ENCODE peak calls at places on chromosome 22, in nine cellular contexts. R, L, T, I, V, A, D, J and G are unnamed samples.

GRCh38 chr22:17436382-17436951 is 67.2 kb downstream of the CECR2 start:
- DNase-seq in I (peak; percentile 58), J (no peak), D (no peak), A (no peak), R (no peak), V (no peak), L (no peak), T (no peak), G (peak; percentile 25)

GRCh38 chr22:39990688-39991087 is 4.1 kb upstream of the FAM83F start:
- DNase-seq in J (no peak), T (no peak), L (peak; percentile 79), D (no peak), V (no peak), I (no peak), R (no peak), A (no peak), G (no peak)

GRCh38 chr22:29206372-29207230 is 905 bp downstream of the EMID1 start:
- DNase-seq in A (no peak), D (no peak), V (no peak), I (no peak), J (no peak), L (no peak), T (no peak), R (no peak), G (no peak)

GRCh38 chr22:24420072-24420976 is 7.1 kb upstream of the ADORA2A start:
- DNase-seq in R (no peak), T (peak; percentile 86), A (no peak), L (no peak), I (no peak), D (peak; percentile 78), J (peak; percentile 62), V (no peak), G (no peak)

GRCh38 chr22:24588756-24589481 is 4.0 kb downstream of the LRRC75B start:
- DNase-seq in I (no peak), J (no peak), A (no peak), L (no peak), V (no peak), D (no peak), R (no peak), T (no peak), G (no peak)

GRCh38 chr22:27991586-27992293 is 72.7 kb upstream of the PITPNB start:
- DNase-seq in D (no peak), L (no peak), A (no peak), I (no peak), T (peak; percentile 76), V (no peak), R (peak; percentile 7), J (peak; percentile 9), G (no peak)

GRCh38 chr22:48851933-48852549 is 975.6 kb downstream of the BRD1 start:
- DNase-seq in V (no peak), D (peak; percentile 48), T (no peak), R (no peak), J (no peak), L (no peak), I (no peak), A (no peak), G (no peak)

GRCh38 chr22:43236401-43237166 is 49.6 kb upstream of the TTLL12 start:
- DNase-seq in I (no peak), T (no peak), A (no peak), R (no peak), V (no peak), D (peak; percentile 84), J (no peak), L (peak; percentile 19), G (peak; percentile 3)

GRCh38 chr22:38040953-38041759 is 16.0 kb upstream of the PICK1 start:
- DNase-seq in V (no peak), A (peak; percentile 14), J (no peak), L (no peak), I (no peak), D (no peak), T (no peak), R (no peak), G (no peak)

GRCh38 chr22:19974233-19974861 is 32.7 kb upstream of the TXNRD2 start:
- DNase-seq in R (peak; percentile 45), A (peak; percentile 42), I (peak; percentile 77), T (no peak), J (no peak), V (no peak), L (peak; percentile 99), D (no peak), G (peak; percentile 65)

GRCh38 chr22:37803195-37803635 is 4.5 kb upstream of the GCAT start:
- DNase-seq in T (no peak), J (no peak), A (no peak), V (no peak), D (no peak), L (peak; percentile 65), I (no peak), R (no peak), G (no peak)

GRCh38 chr22:37601540-37602442 is 6.8 kb upstream of the GGA1 start:
- DNase-seq in V (no peak), I (peak; percentile 19), A (peak; percentile 16), R (no peak), T (no peak), D (no peak), L (peak; percentile 96), J (no peak), G (peak; percentile 50)

GRCh38 chr22:24225044-24225601 is 19.8 kb downstream of the GGT5 start:
- DNase-seq in R (no peak), A (no peak), V (no peak), T (no peak), L (no peak), J (no peak), D (no peak), I (no peak), G (no peak)

GRCh38 chr22:21867528-21868266 is at the start of gene MAPK1:
- DNase-seq in R (peak; percentile 89), I (peak; percentile 92), A (peak; percentile 84), D (peak; percentile 98), T (peak; percentile 98), L (peak; percentile 95), J (peak; percentile 89), V (peak; percentile 89), G (peak; percentile 85)

GRCh38 chr22:21861856-21862255 is 5.6 kb downstream of the MAPK1 start:
- DNase-seq in R (no peak), V (no peak), J (no peak), D (no peak), T (no peak), A (no peak), I (no peak), L (no peak), G (no peak)

GRCh38 chr22:21862386-21863242 is 4.8 kb downstream of the MAPK1 start:
- DNase-seq in L (no peak), R (no peak), J (no peak), V (no peak), I (no peak), T (no peak), A (no peak), D (no peak), G (no peak)

GRCh38 chr22:21866821-21867527 is 471 bp downstream of the MAPK1 start:
- DNase-seq in L (peak; percentile 31), R (peak; percentile 25), A (peak; percentile 16), T (peak; percentile 87), J (peak; percentile 28), V (no peak), I (no peak), D (no peak), G (no peak)

DNA sequence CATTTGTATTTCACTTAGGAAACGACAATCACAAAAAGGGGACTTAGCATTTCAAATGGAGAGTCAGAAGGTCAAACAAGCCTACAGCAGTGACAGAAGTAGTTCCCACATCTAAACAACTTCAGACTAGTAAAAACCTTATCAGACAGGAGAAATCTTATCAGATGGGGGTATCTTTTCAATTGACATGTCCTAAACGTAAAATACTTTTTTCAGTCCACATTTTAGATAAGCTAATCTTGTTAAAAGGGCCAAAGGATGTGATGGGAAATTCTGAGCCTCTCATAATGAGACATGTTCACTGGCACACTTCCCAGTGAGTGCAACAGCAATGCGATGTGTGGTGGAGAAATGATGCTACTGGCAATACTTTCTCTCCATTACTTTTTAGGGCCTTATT is 2.4 kb downstream of the MAPK1 start:
- DNase-seq in D (no peak), I (peak; percentile 82), T (no peak), R (peak; percentile 75), A (peak; percentile 79), L (peak; percentile 62), J (peak; percentile 49), V (no peak), G (peak; percentile 83)
- H3K4me3 ChIP-seq in D (peak overlapping the region; percentile 88), I (no peak overlapping the region), T (no peak overlapping the region), R (peak overlapping the region; percentile 85), A (peak overlapping the region; percentile 3), L (no peak overlapping the region), J (no peak overlapping the region), V (no peak overlapping the region), G (peak overlapping the region; percentile 95)

DNA sequence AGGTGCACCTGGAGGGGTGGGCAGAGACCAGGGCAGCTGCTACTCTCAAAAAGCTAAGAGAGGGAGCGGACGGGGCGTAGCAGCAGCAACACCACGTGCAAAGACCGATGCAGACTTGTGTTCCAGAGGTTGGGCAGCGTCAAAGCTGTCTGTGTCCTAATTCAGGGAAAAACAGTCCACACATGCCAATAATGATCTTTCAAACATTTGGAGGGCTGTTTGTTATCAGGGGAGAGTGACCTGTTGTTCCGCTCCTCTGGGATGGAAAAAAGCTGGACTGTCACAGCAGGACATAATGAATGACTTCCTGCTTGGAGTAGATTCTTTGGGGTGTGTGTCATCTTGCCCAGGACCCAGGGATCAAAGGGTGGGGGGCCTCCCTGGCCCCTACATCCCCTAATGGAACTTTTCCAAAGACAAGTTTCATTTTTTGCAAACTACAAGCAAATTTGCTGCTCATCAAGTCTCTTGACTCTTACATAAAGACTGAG is 6.2 kb upstream of the FBLN1 start:
- DNase-seq in V (no peak), A (no peak), D (no peak), T (no peak), J (peak; percentile 64), I (no peak), R (peak; percentile 64), L (peak; percentile 89), G (no peak)
- H3K4me3 ChIP-seq in V (no peak overlapping the region), A (no peak overlapping the region), D (no peak overlapping the region), T (no peak overlapping the region), J (no peak overlapping the region), I (no peak overlapping the region), R (no peak overlapping the region), L (no peak overlapping the region), G (no peak overlapping the region)

GRCh38 chr22:44326549-44326881 is 13.8 kb upstream of the SHISAL1 start:
- DNase-seq in T (no peak), L (no peak), D (no peak), J (no peak), R (no peak), A (no peak), I (no peak), V (no peak), G (no peak)
- H3K4me3 ChIP-seq in T (no peak overlapping the region), L (no peak overlapping the region), D (peak overlapping the region; percentile 53), J (peak overlapping the region; percentile 41), R (peak overlapping the region; percentile 59), A (peak overlapping the region; percentile 61), I (peak overlapping the region; percentile 52), V (no peak overlapping the region), G (peak overlapping the region; percentile 65)

DNA sequence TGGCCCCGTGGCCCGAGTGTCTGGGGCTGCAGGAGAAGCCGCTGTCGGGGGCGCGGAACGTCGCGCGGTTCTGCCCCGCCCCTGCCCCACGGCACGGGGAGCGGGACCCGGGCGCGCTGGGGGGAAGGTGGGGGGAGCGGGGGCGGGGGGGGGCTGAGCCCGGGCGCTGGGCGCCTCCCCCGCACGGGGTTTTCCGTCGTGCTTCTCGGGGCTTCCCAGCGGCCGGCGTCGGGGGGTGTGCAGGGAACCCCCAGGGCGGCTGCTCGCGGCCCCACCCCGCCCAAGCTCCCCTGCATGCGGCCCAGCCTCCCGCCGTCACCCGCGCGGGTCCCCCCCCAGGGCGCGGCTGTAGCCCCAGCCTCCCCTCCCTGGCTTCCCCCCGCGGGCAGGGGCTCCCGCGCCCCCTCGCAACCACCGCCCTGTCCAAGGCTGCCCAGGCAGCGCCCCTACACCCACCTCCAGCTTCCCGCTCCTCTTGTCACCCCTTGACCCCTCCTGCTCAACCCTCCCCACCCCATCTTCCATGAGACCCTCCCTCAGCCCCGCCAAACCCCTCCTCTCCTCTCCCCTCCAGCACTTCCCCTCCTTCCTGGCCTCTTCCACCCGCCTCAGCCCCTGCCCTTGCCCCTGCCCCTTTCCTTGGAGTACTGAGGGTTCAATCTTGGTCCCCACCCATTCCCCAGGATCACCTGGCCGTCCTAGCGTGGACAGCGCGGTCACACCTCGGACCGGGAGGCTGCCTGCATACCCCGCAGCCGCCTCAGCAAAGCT is 1.7 kb downstream of the IL17REL start:
- DNase-seq in L (no peak), V (peak; percentile 57), J (no peak), D (no peak), R (no peak), T (no peak), I (no peak), A (no peak), G (no peak)
- H3K4me3 ChIP-seq in L (no peak overlapping the region), V (peak overlapping the region; percentile 29), J (no peak overlapping the region), D (peak overlapping the region; percentile 26), R (no peak overlapping the region), T (no peak overlapping the region), I (no peak overlapping the region), A (no peak overlapping the region), G (no peak overlapping the region)